ENCODE peak calls at places on chromosomes 16 and 17, in five cellular contexts. N, P, I, Y and D are unnamed samples.

GRCh38 chr17:44314524-44314868 is 6.1 kb downstream of the RUNDC3A start:
- DNase-seq in N (no peak), P (no peak), I (no peak), Y (no peak), D (no peak)

GRCh38 chr17:7130626-7131467 is 16.2 kb upstream of the ASGR2 start:
- DNase-seq in N (no peak), P (no peak), I (no peak), Y (no peak), D (no peak)

GRCh38 chr16:21126518-21126917 is 24.1 kb downstream of the DNAH3 start:
- DNase-seq in N (no peak), P (no peak), I (no peak), Y (no peak), D (no peak)

GRCh38 chr17:75707096-75707720 is 14.1 kb upstream of the ITGB4 start:
- DNase-seq in N (no peak), P (no peak), I (no peak), Y (no peak), D (no peak)

GRCh38 chr17:9999948-10000695 is 95.1 kb upstream of the RCVRN start:
- DNase-seq in N (no peak), P (no peak), I (no peak), Y (no peak), D (no peak)

GRCh38 chr16:80158766-80159165 is 382.0 kb upstream of the DYNLRB2 start:
- DNase-seq in N (no peak), P (no peak), I (no peak), Y (no peak), D (no peak)

GRCh38 chr17:50184611-50185398 is 16.6 kb downstream of the COL1A1 start:
- DNase-seq in N (no peak), P (no peak), I (no peak), Y (no peak), D (no peak)

GRCh38 chr17:78953356-78954350 is 26.1 kb downstream of the LGALS3BP start:
- DNase-seq in N (no peak), P (no peak), I (no peak), Y (no peak), D (no peak)

GRCh38 chr17:21193031-21193430 is 20.9 kb downstream of the TMEM11 start:
- DNase-seq in N (no peak), P (no peak), I (no peak), Y (no peak), D (no peak)

GRCh38 chr16:88535181-88535856 is 34.9 kb upstream of the ZC3H18 start:
- DNase-seq in N (no peak), P (no peak), I (no peak), Y (no peak), D (no peak)

GRCh38 chr17:39194985-39195524 is 2.4 kb downstream of the CACNB1 start:
- DNase-seq in N (no peak), P (no peak), I (no peak), Y (no peak), D (no peak)

GRCh38 chr17:74011963-74012362 is 191.5 kb upstream of the RPL38 start:
- DNase-seq in N (no peak), P (no peak), I (no peak), Y (no peak), D (no peak)

GRCh38 chr17:38730526-38731379 is 612 bp downstream of the CISD3 start:
- DNase-seq in N (peak; percentile 96), P (no peak), I (no peak), Y (no peak), D (no peak)

GRCh38 chr16:49539758-49540157 is 166.2 kb downstream of the C16orf78 start:
- DNase-seq in N (peak; percentile 28), P (no peak), I (no peak), Y (no peak), D (no peak)

GRCh38 chr16:5649762-5650445 is 552.3 kb upstream of the EEF2KMT start:
- DNase-seq in N (no peak), P (no peak), I (no peak), Y (no peak), D (no peak)